ENCODE peak calls at places on chromosomes 13 and 19, in seven cellular contexts. B, W, I, G, O, K and S are unnamed samples.

GRCh38 chr13:75938811-75939525 is 302.8 kb downstream of the LMO7 start:
- DNase-seq in I (peak), O (no peak), G (peak), B (no peak), W (no peak), K (no peak), S (peak)

GRCh38 chr19:29615891-29616425 is 9.9 kb downstream of the POP4 start:
- DNase-seq in G (no peak), O (no peak), K (no peak), B (no peak), I (no peak), W (no peak), S (no peak)

GRCh38 chr13:110880627-110881026 is 34.2 kb downstream of the ANKRD10 start:
- DNase-seq in O (no peak), I (no peak), B (no peak), W (no peak), G (no peak), K (no peak), S (no peak)

GRCh38 chr13:110446570-110446880 is 115.0 kb downstream of the RAB20 start:
- DNase-seq in K (no peak), W (no peak), G (no peak), O (peak), I (no peak), B (no peak), S (no peak)

GRCh38 chr19:50258918-50259372 is 55.5 kb downstream of the MYH14 start:
- DNase-seq in B (peak), K (no peak), W (no peak), G (no peak), I (no peak), O (no peak), S (no peak)

GRCh38 chr13:39448831-39449230 is 154.2 kb downstream of the LHFPL6 start:
- DNase-seq in O (no peak), I (no peak), W (no peak), G (peak), K (no peak), B (no peak), S (no peak)

GRCh38 chr19:19262190-19263057 is 10.7 kb downstream of the TM6SF2 start:
- DNase-seq in W (no peak), K (no peak), O (no peak), B (no peak), G (no peak), I (no peak), S (no peak)

GRCh38 chr13:85277753-85278152 is 521.5 kb downstream of the SLITRK6 start:
- DNase-seq in B (no peak), W (no peak), O (no peak), G (peak), K (peak), I (no peak), S (no peak)

GRCh38 chr19:40778865-40779284 is 828 bp downstream of the RAB4B start:
- DNase-seq in W (no peak), B (no peak), K (no peak), O (no peak), G (peak), I (peak), S (peak)

GRCh38 chr19:48006762-48007161 is 12.3 kb downstream of the ELSPBP1 start:
- DNase-seq in B (no peak), K (no peak), G (peak), I (no peak), W (no peak), O (no peak), S (no peak)

GRCh38 chr13:36945078-36945477 is 25.0 kb upstream of the SMAD9 start:
- DNase-seq in O (no peak), W (no peak), K (no peak), G (no peak), I (no peak), B (no peak), S (peak)

GRCh38 chr13:102197193-102197592 is 204.7 kb downstream of the FGF14 start:
- DNase-seq in W (no peak), I (peak), G (peak), O (no peak), B (no peak), K (peak), S (no peak)

GRCh38 chr19:56566904-56567273 is 379 bp upstream of the ZNF470 start:
- DNase-seq in G (peak), I (peak), O (peak), K (peak), B (peak), W (no peak), S (no peak)

GRCh38 chr19:29457413-29457812 is 68.4 kb upstream of the VSTM2B start:
- DNase-seq in B (no peak), O (no peak), I (no peak), G (no peak), W (no peak), K (no peak), S (no peak)

GRCh38 chr13:39047560-39047959 is 9.3 kb downstream of the NHLRC3 start:
- DNase-seq in W (no peak), O (no peak), K (peak), B (no peak), I (no peak), G (peak), S (no peak)

GRCh38 chr19:41564515-41565383 is 11.2 kb upstream of the CEACAM21 start:
- DNase-seq in W (no peak), G (no peak), K (no peak), I (peak), B (no peak), O (no peak), S (no peak)

GRCh38 chr13:78701383-78701782 is 42.4 kb upstream of the OBI1 start:
- DNase-seq in I (no peak), O (no peak), B (no peak), G (peak), K (no peak), W (no peak), S (no peak)

GRCh38 chr13:78241278-78241919 is 322.8 kb upstream of the EDNRB start:
- DNase-seq in G (peak), K (peak), B (peak), O (no peak), I (no peak), W (no peak), S (peak)

GRCh38 chr13:23510979-23511735 is 59.1 kb upstream of the TNFRSF19 start:
- DNase-seq in G (peak), I (peak), K (peak), W (no peak), O (no peak), B (no peak), S (peak)

GRCh38 chr19:51441410-51442390 is 16.6 kb downstream of the SIGLEC8 start:
- DNase-seq in O (peak), G (no peak), B (peak), I (no peak), K (peak), W (no peak), S (no peak)

GRCh38 chr13:46296920-46297319 is 85.2 kb downstream of the LRRC63 start:
- DNase-seq in I (peak), O (no peak), W (no peak), B (no peak), K (peak), G (peak), S (peak)

GRCh38 chr19:50906217-50906616 is 5.0 kb downstream of the KLK4 start:
- DNase-seq in G (peak), W (no peak), I (no peak), B (peak), K (no peak), O (no peak), S (no peak)

GRCh38 chr19:40407714-40408600 is 5.2 kb downstream of the PRX start:
- DNase-seq in W (no peak), B (no peak), I (no peak), O (no peak), K (no peak), G (no peak), S (no peak)

GRCh38 chr19:53553865-53554791 is 16.2 kb downstream of the ZNF331 start:
- DNase-seq in B (peak), K (peak), G (peak), O (peak), I (peak), W (peak), S (peak)

GRCh38 chr13:113405481-113406300 is 41.8 kb upstream of the GRTP1 start:
- DNase-seq in O (peak), B (no peak), I (no peak), K (no peak), G (no peak), W (no peak), S (no peak)

GRCh38 chr13:47112900-47113299 is 216.0 kb upstream of the HTR2A start:
- DNase-seq in O (no peak), B (no peak), G (no peak), W (no peak), K (no peak), I (no peak), S (no peak)

GRCh38 chr13:44660050-44660449 is 83.9 kb upstream of the TSC22D1 start:
- DNase-seq in I (no peak), K (peak), G (no peak), W (no peak), B (no peak), O (no peak), S (no peak)

GRCh38 chr19:1035998-1036621 is 3.8 kb upstream of the ABCA7 start:
- DNase-seq in B (no peak), O (no peak), W (no peak), K (no peak), I (no peak), G (no peak), S (no peak)

GRCh38 chr13:20686863-20687579 is 16.5 kb upstream of the IL17D start:
- DNase-seq in G (peak), W (no peak), I (no peak), K (no peak), O (no peak), B (no peak), S (peak)

GRCh38 chr19:10899171-10899653 is 27.9 kb downstream of the CARM1 start:
- DNase-seq in K (peak), W (no peak), B (peak), I (no peak), G (no peak), O (no peak), S (no peak)

GRCh38 chr13:100658363-100658762 is 16.2 kb downstream of the TMTC4 start:
- DNase-seq in K (no peak), O (no peak), I (no peak), B (no peak), W (no peak), G (no peak), S (no peak)

GRCh38 chr13:59478908-59479307 is 684.8 kb downstream of the DIAPH3 start:
- DNase-seq in K (no peak), W (no peak), O (no peak), G (no peak), I (no peak), B (no peak), S (no peak)

GRCh38 chr13:107574517-107575215 is 640.7 kb downstream of the LIG4 start:
- DNase-seq in O (no peak), W (no peak), K (no peak), I (no peak), G (peak), B (no peak), S (no peak)

GRCh38 chr13:99666146-99666805 is 165.0 kb downstream of the TM9SF2 start:
- DNase-seq in W (no peak), K (no peak), O (no peak), I (no peak), B (no peak), G (no peak), S (no peak)

GRCh38 chr13:106916329-106916728 is 348.4 kb upstream of the ARGLU1 start:
- DNase-seq in I (peak), K (no peak), O (no peak), G (peak), W (no peak), B (no peak), S (no peak)

GRCh38 chr13:33728271-33729037 is 89.5 kb upstream of the RFC3 start:
- DNase-seq in O (no peak), B (no peak), G (peak), I (no peak), W (no peak), K (peak), S (no peak)

GRCh38 chr19:15810335-15810734 is 5.1 kb downstream of the OR10H1 start:
- DNase-seq in K (no peak), B (peak), G (no peak), I (no peak), O (no peak), W (no peak), S (no peak)

GRCh38 chr19:15813916-15814315 is 1.5 kb downstream of the OR10H1 start:
- DNase-seq in O (no peak), B (no peak), I (no peak), W (no peak), K (no peak), G (no peak), S (no peak)

GRCh38 chr19:15811476-15811875 is 4.0 kb downstream of the OR10H1 start:
- DNase-seq in B (no peak), I (no peak), O (no peak), K (no peak), G (no peak), W (no peak), S (no peak)

GRCh38 chr19:15815306-15815705 is at the start of gene OR10H1:
- DNase-seq in G (no peak), B (no peak), K (peak), O (no peak), W (no peak), I (no peak), S (no peak)

GRCh38 chr19:15812059-15812722 is 3.3 kb downstream of the OR10H1 start:
- DNase-seq in G (no peak), B (no peak), W (no peak), I (no peak), K (peak), O (no peak), S (no peak)
- TF ChIP-seq CTCF in G (no peak), B (no peak), W (peak), I (no peak), K (peak), O (no peak), S (no peak)

GRCh38 chr13:49630580-49630979 is 2.3 kb downstream of the ARL11 start:
- DNase-seq in I (no peak), W (no peak), K (no peak), B (no peak), G (no peak), O (no peak), S (no peak)
- H3K4me3 ChIP-seq in I (no peak), W (no peak), K (no peak), B (no peak), G (no peak), O (no peak), S (no peak)

GRCh38 chr13:97573011-97573410 is 139.0 kb downstream of the RAP2A start:
- DNase-seq in B (no peak), W (no peak), G (no peak), O (no peak), K (no peak), I (no peak), S (peak)

GRCh38 chr13:97577026-97577425 is 143.1 kb downstream of the RAP2A start:
- DNase-seq in B (no peak), K (no peak), W (no peak), O (no peak), G (no peak), I (no peak), S (no peak)

DNA sequence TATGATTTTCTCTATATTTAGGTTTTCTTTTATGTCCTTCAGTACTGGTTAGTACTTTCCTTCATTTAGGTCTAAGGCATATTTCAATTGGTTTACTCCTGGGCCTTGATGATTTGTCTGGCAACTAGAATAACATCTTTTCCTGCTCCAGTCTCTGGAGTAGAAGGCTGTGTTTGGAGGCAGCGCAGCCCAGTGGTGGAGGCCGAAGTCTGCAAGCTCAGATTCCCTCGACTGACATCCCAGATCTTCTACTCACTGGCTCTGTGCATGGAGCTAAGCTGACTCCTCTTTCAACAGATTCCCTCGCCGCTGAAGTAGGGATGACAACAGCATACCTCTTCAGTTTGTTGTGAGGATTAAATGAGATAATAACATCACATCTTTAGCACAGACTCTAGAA is 141.0 kb downstream of the RAP2A start:
- DNase-seq in I (no peak), W (no peak), B (peak), O (no peak), G (peak), K (peak), S (peak)
- TF ChIP-seq CTCF in I (peak), W (no peak), B (peak), O (no peak), G (peak), K (peak), S (peak)

GRCh38 chr19:6754653-6755463 is 12.4 kb downstream of the SH2D3A start:
- DNase-seq in I (no peak), B (no peak), W (no peak), O (peak), G (no peak), K (no peak), S (no peak)

GRCh38 chr19:6751189-6751588 is 11.7 kb downstream of the TRIP10 start:
- DNase-seq in K (no peak), O (no peak), G (no peak), I (no peak), B (no peak), W (no peak), S (no peak)

GRCh38 chr19:6754136-6754535 is 13.1 kb downstream of the SH2D3A start:
- DNase-seq in O (peak), W (no peak), K (no peak), I (no peak), B (no peak), G (no peak), S (no peak)

GRCh38 chr19:6752257-6753177 is 13.0 kb downstream of the TRIP10 start:
- DNase-seq in O (peak), W (no peak), G (no peak), K (no peak), I (no peak), B (peak), S (no peak)

GRCh38 chr19:6753178-6754031 is 13.8 kb downstream of the SH2D3A start:
- DNase-seq in O (peak), I (peak), K (peak), G (peak), B (peak), W (peak), S (peak)
- H3K4me3 ChIP-seq in O (no peak), I (peak), K (no peak), G (peak), B (peak), W (peak), S (peak)

GRCh38 chr13:50376895-50377575 is 361.8 kb downstream of the KCNRG start:
- DNase-seq in W (no peak), K (peak), B (no peak), O (no peak), I (no peak), G (no peak), S (no peak)
- TF ChIP-seq CTCF in W (no peak), K (peak), B (no peak), O (no peak), I (no peak), G (peak), S (no peak)

GRCh38 chr19:12695090-12695489 is 1.3 kb downstream of the FBXW9 start:
- DNase-seq in B (no peak), I (no peak), W (no peak), K (no peak), O (no peak), G (no peak), S (no peak)
- H3K4me3 ChIP-seq in B (no peak), I (peak), W (no peak), K (peak), O (no peak), G (no peak), S (no peak)